ENCODE peak calls at places on chromosomes 5 and 9, in six cellular contexts. W is hepatocyte, E is left ventricle myocardium inferior, K is brain microvascular endothelial cell, S is nephron progenitor cell, U is endothelial cell. F is an unnamed sample.

GRCh38 chr5:149450199-149450598 is 71.1 kb upstream of the IL17B start:
- DNase-seq in S (no peak), K (peak; percentile 54), W (no peak), E (peak; percentile 84), U (no peak), F (no peak)

GRCh38 chr5:36073595-36074216 is 7.0 kb upstream of the UGT3A2 start:
- DNase-seq in U (no peak), W (peak; percentile 26), E (no peak), K (no peak), S (no peak), F (no peak)

GRCh38 chr9:13863112-13863511 is 450.8 kb downstream of the NFIB start:
- DNase-seq in U (no peak), K (no peak), S (peak; percentile 7), E (peak; percentile 69), W (peak; percentile 35), F (no peak)

GRCh38 chr9:132804576-132805295 is 73.3 kb downstream of the AK8 start:
- DNase-seq in U (no peak), K (no peak), W (no peak), E (no peak), S (peak; percentile 51), F (no peak)

GRCh38 chr9:128771094-128771721 is 519 bp downstream of the ZER1 start:
- DNase-seq in K (no peak), E (no peak), S (no peak), W (peak; percentile 53), U (peak; percentile 54), F (no peak)

GRCh38 chr9:126844085-126844484 is 16.4 kb upstream of the ZBTB34 start:
- DNase-seq in W (no peak), S (no peak), E (no peak), K (peak; percentile 63), U (no peak), F (no peak)

GRCh38 chr5:167389537-167389936 is 901.9 kb upstream of the WWC1 start:
- DNase-seq in K (no peak), S (no peak), U (no peak), W (no peak), E (no peak), F (no peak)

GRCh38 chr9:35042081-35042604 is 30.3 kb downstream of the VCP start:
- DNase-seq in W (peak; percentile 22), U (no peak), E (no peak), S (no peak), K (no peak), F (no peak)

GRCh38 chr5:151081426-151082273 is 816 bp upstream of the TNIP1 start:
- DNase-seq in S (no peak), K (peak; percentile 50), W (peak; percentile 86), U (no peak), E (no peak), F (no peak)

GRCh38 chr9:72362680-72363139 is 2.3 kb downstream of the ZFAND5 start:
- DNase-seq in W (peak; percentile 83), S (peak; percentile 15), K (peak; percentile 74), E (peak; percentile 54), U (peak; percentile 5), F (peak; percentile 24)

GRCh38 chr9:12972608-12973589 is 198.1 kb downstream of the LURAP1L start:
- DNase-seq in S (no peak), K (no peak), W (peak; percentile 30), E (peak; percentile 29), U (no peak), F (no peak)

GRCh38 chr9:10366171-10366779 is 246.5 kb downstream of the PTPRD start:
- DNase-seq in K (peak; percentile 37), U (peak; percentile 39), S (peak; percentile 8), W (peak; percentile 61), E (no peak), F (no peak)

GRCh38 chr9:13615660-13616615 is 336.4 kb upstream of the MPDZ start:
- DNase-seq in U (no peak), E (no peak), W (no peak), S (no peak), K (no peak), F (no peak)

GRCh38 chr5:72138943-72139467 is 31.7 kb downstream of the MAP1B start:
- DNase-seq in W (no peak), S (no peak), E (no peak), U (no peak), K (peak; percentile 94), F (no peak)

GRCh38 chr9:131875828-131876485 is 136.1 kb upstream of the RAPGEF1 start:
- DNase-seq in W (no peak), U (no peak), E (no peak), K (no peak), S (no peak), F (no peak)

GRCh38 chr9:122228906-122229837 is at the start of gene LHX6:
- DNase-seq in S (peak; percentile 59), U (no peak), E (no peak), K (peak; percentile 15), W (no peak), F (no peak)

GRCh38 chr5:112159435-112159834 is 259.6 kb downstream of the EPB41L4A start:
- DNase-seq in W (peak; percentile 38), E (peak; percentile 61), U (no peak), K (no peak), S (no peak), F (no peak)

GRCh38 chr5:151086905-151087360 is 6.1 kb upstream of the TNIP1 start:
- DNase-seq in U (no peak), K (no peak), S (no peak), E (no peak), W (peak; percentile 49), F (no peak)

GRCh38 chr9:125681086-125681622 is 25.9 kb downstream of the MAPKAP1 start:
- DNase-seq in W (no peak), S (no peak), E (no peak), K (no peak), U (no peak), F (no peak)

GRCh38 chr5:173236531-173237501 is 1.8 kb upstream of the NKX2-5 start:
- DNase-seq in E (no peak), U (no peak), K (no peak), S (no peak), W (no peak), F (no peak)

GRCh38 chr5:135011355-135012032 is 22.5 kb downstream of the PITX1 start:
- DNase-seq in K (no peak), W (no peak), S (no peak), U (no peak), E (no peak), F (no peak)

GRCh38 chr9:99026956-99027298 is 78.0 kb upstream of the TGFBR1 start:
- DNase-seq in W (no peak), S (no peak), K (no peak), E (no peak), U (no peak), F (no peak)

GRCh38 chr5:68884144-68884754 is 209.6 kb upstream of the SLC30A5 start:
- DNase-seq in E (no peak), W (no peak), K (no peak), U (no peak), S (no peak), F (no peak)

GRCh38 chr5:68891718-68892117 is 202.1 kb upstream of the SLC30A5 start:
- DNase-seq in W (no peak), E (no peak), K (no peak), S (no peak), U (no peak), F (no peak)

GRCh38 chr5:68884893-68885292 is 208.9 kb upstream of the SLC30A5 start:
- DNase-seq in S (no peak), U (no peak), E (no peak), W (no peak), K (no peak), F (no peak)

GRCh38 chr5:68883441-68883840 is 210.4 kb upstream of the SLC30A5 start:
- DNase-seq in W (no peak), K (no peak), S (peak; percentile 31), U (no peak), E (no peak), F (no peak)

DNA sequence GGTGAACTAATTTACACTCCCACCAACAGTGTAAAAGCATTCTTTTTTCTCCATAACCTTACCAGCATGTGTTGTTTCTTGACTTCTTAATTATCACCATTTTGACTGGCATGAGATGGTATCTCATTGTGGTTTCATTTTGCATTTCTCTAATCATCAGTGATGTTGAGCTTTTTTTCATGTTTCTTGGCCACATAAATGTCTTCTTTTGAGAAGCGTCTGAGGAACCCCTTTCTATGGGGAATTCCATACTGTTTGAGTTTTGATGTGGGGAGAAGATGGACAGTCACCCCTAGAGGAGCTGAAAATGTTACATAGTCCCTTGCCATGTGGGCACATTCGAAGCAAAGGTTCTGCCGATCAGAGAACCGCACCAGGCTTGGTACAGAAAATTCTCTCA is 207.0 kb upstream of the SLC30A5 start:
- DNase-seq in S (no peak), U (no peak), E (no peak), K (no peak), W (no peak), F (no peak)
- TF ChIP-seq CTCF in S (no peak), U (no peak), E (no peak), K (no peak), W (no peak), F (no peak)

GRCh38 chr5:114099161-114099560 is 262.7 kb upstream of the KCNN2 start:
- DNase-seq in W (no peak), U (no peak), K (no peak), S (no peak), E (no peak), F (no peak)

GRCh38 chr5:114101153-114101552 is 260.7 kb upstream of the KCNN2 start:
- DNase-seq in S (peak; percentile 2), E (no peak), W (peak; percentile 78), U (peak; percentile 15), K (peak; percentile 67), F (no peak)

GRCh38 chr5:114097570-114097969 is 264.3 kb upstream of the KCNN2 start:
- DNase-seq in W (no peak), S (no peak), U (no peak), E (no peak), K (no peak), F (no peak)
- TF ChIP-seq CTCF in W (no peak), S (no peak), U (no peak), E (no peak), K (no peak), F (no peak)

GRCh38 chr9:134500931-134501265 is 140.7 kb upstream of the COL5A1 start:
- DNase-seq in U (no peak), K (no peak), E (peak; percentile 1), S (no peak), W (no peak), F (no peak)
- TF ChIP-seq CTCF in U (no peak), K (no peak), E (no peak), S (no peak), W (no peak), F (no peak)

GRCh38 chr9:37583522-37584121 is 7.4 kb upstream of the FBXO10 start:
- DNase-seq in E (no peak), K (no peak), S (no peak), U (no peak), W (no peak), F (no peak)

GRCh38 chr9:37587521-37587920 is 4.9 kb downstream of the TOMM5 start:
- DNase-seq in W (no peak), S (no peak), E (no peak), K (no peak), U (no peak), F (no peak)

DNA sequence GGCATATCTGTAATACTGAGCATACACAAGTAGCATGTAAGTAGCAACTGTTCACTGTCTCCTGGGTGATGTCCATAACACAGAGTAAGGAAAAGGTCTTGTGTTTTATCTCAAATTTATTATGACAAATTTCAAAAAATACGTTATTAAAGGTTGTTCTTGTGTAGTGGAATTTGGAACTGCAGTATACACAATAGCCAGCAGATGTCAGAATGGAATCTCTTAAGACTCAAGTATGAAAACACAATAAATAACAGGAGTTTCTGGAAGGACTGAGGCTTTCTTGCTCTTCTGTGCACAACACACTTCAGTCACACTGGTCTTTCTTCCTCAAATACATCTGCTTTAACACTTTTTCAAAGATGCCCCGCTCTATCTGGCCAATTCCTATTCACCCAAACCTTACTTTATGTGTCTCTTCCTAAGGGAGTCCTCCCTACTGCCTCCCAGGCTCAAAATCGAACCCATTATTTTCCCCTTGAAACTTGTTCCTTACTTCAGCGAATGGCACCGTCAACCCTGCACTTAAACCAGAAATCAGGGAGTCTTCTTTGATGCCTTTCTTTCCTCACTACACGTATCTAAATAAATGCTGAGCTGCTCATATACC is 6.5 kb upstream of the FBXO10 start:
- DNase-seq in E (no peak), K (peak; percentile 47), W (peak; percentile 71), U (no peak), S (no peak), F (no peak)
- TF ChIP-seq CTCF in E (peak; percentile 80), K (peak; percentile 56), W (peak; percentile 77), U (peak; percentile 74), S (peak; percentile 49), F (peak; percentile 65)

F was measured in natural killer cell.